ENCODE peak calls at places on chromosomes 6 and 20, in seven cellular contexts. Q, B, V, G, H, A and D are unnamed samples.

GRCh38 chr6:55668625-55669024 is 89.6 kb upstream of the HMGCLL1 start:
- DNase-seq in Q (no peak), B (no peak), V (no peak), G (peak), H (no peak), A (no peak), D (no peak)

GRCh38 chr20:61733216-61733615 is 332.5 kb downstream of the TAF4 start:
- DNase-seq in Q (no peak), B (no peak), V (no peak), G (no peak), H (no peak), A (no peak), D (no peak)

GRCh38 chr6:106223300-106223930 is 102.1 kb downstream of the ATG5 start:
- DNase-seq in Q (no peak), B (peak), V (peak), G (peak), H (peak), A (peak), D (peak)

GRCh38 chr20:63102720-63103375 is 96.1 kb upstream of the BHLHE23 start:
- DNase-seq in Q (peak), B (no peak), V (peak), G (peak), H (peak), A (no peak), D (peak)

GRCh38 chr6:24974182-24975171 is 38.7 kb upstream of the RIPOR2 start:
- DNase-seq in Q (no peak), B (no peak), V (no peak), G (peak), H (no peak), A (no peak), D (no peak)

GRCh38 chr20:45011108-45011526 is 44.8 kb downstream of the STK4 start:
- DNase-seq in Q (no peak), B (peak), V (peak), G (peak), H (peak), A (peak), D (peak)

GRCh38 chr20:34098570-34098969 is 13.5 kb downstream of the EIF2S2 start:
- DNase-seq in Q (no peak), B (no peak), V (no peak), G (no peak), H (no peak), A (no peak), D (no peak)

GRCh38 chr6:951782-952181 is 258.8 kb upstream of the EXOC2 start:
- DNase-seq in Q (no peak), B (no peak), V (no peak), G (no peak), H (no peak), A (no peak), D (no peak)

GRCh38 chr6:72374864-72375263 is 247.0 kb upstream of the KCNQ5 start:
- DNase-seq in Q (no peak), B (no peak), V (no peak), G (peak), H (no peak), A (no peak), D (peak)

GRCh38 chr20:64188682-64189529 is 24.7 kb downstream of the MYT1 start:
- DNase-seq in Q (peak), B (no peak), V (no peak), G (peak), H (peak), A (no peak), D (peak)

GRCh38 chr6:155045561-155046404 is 50.7 kb downstream of the TIAM2 start:
- DNase-seq in Q (no peak), B (no peak), V (no peak), G (no peak), H (no peak), A (no peak), D (no peak)

GRCh38 chr20:45817652-45818194 is 5.3 kb downstream of the UBE2C start:
- DNase-seq in Q (no peak), B (no peak), V (no peak), G (peak), H (peak), A (no peak), D (no peak)

GRCh38 chr6:53032853-53033252 is 32.4 kb upstream of the FBXO9 start:
- DNase-seq in Q (no peak), B (no peak), V (peak), G (no peak), H (peak), A (no peak), D (no peak)

GRCh38 chr6:118750143-118750542 is 98.8 kb upstream of the CEP85L start:
- DNase-seq in Q (no peak), B (no peak), V (no peak), G (peak), H (no peak), A (no peak), D (no peak)

GRCh38 chr6:25177629-25178028 is 101.5 kb upstream of the CARMIL1 start:
- DNase-seq in Q (no peak), B (no peak), V (no peak), G (no peak), H (no peak), A (no peak), D (no peak)

GRCh38 chr20:48583801-48584200 is 244.0 kb downstream of the PREX1 start:
- DNase-seq in Q (no peak), B (no peak), V (no peak), G (no peak), H (no peak), A (no peak), D (no peak)

GRCh38 chr20:35497780-35498189 is 31.7 kb downstream of the C20orf173 start:
- DNase-seq in Q (peak), B (no peak), V (peak), G (no peak), H (no peak), A (no peak), D (peak)

GRCh38 chr6:36769676-36770499 is 69.4 kb downstream of the CPNE5 start:
- DNase-seq in Q (no peak), B (peak), V (no peak), G (peak), H (peak), A (peak), D (no peak)

GRCh38 chr6:125995972-125996580 is 9.7 kb downstream of the TRMT11 start:
- DNase-seq in Q (peak), B (peak), V (peak), G (peak), H (peak), A (peak), D (peak)

GRCh38 chr6:39897699-39898098 is 36.6 kb downstream of the MOCS1 start:
- DNase-seq in Q (no peak), B (no peak), V (no peak), G (no peak), H (no peak), A (no peak), D (no peak)

GRCh38 chr6:53439556-53439955 is 90.8 kb upstream of the ELOVL5 start:
- DNase-seq in Q (no peak), B (no peak), V (no peak), G (peak), H (no peak), A (no peak), D (no peak)

GRCh38 chr6:108846628-108847027 is 1.6 kb upstream of the ARMC2 start:
- DNase-seq in Q (no peak), B (no peak), V (no peak), G (no peak), H (no peak), A (peak), D (no peak)

GRCh38 chr6:144181639-144182038 is 31.3 kb downstream of the STX11 start:
- DNase-seq in Q (no peak), B (no peak), V (no peak), G (no peak), H (peak), A (no peak), D (no peak)

GRCh38 chr20:642398-643174 is 10.4 kb downstream of the SRXN1 start:
- DNase-seq in Q (no peak), B (no peak), V (no peak), G (no peak), H (no peak), A (no peak), D (peak)

GRCh38 chr20:13788167-13788834 is 3.5 kb downstream of the NDUFAF5 start:
- DNase-seq in Q (no peak), B (peak), V (peak), G (peak), H (peak), A (peak), D (peak)
- TF ChIP-seq CTCF in Q (no peak), B (peak), V (peak), G (peak), H (peak), A (peak), D (peak)

GRCh38 chr6:100228437-100229424 is 234.7 kb upstream of the MCHR2 start:
- DNase-seq in Q (peak), B (peak), V (peak), G (peak), H (peak), A (peak), D (peak)
- TF ChIP-seq CTCF in Q (no peak), B (peak), V (no peak), G (peak), H (peak), A (peak), D (peak)

DNA sequence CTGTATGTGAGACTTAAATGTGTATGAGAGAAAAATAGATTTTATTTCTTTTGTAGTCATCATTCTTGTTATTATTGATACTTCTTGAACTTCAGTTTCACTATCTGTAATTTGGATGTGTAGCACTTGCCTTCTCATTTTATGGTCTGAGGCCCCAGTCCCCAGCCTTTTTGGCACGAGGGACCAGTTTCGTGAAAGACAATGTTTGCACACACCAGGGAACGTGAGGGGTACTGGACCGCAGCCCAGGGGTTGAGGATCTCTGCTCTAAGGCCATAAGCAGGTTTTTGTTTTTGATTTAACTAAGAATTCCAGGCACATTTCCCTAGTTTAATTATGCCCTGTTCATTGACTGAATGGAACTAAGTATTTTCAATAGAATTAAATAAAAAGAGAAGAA is 261.5 kb downstream of the BMP2 start:
- DNase-seq in Q (no peak), B (no peak), V (peak), G (no peak), H (no peak), A (no peak), D (no peak)
- TF ChIP-seq CTCF in Q (no peak), B (no peak), V (no peak), G (no peak), H (no peak), A (no peak), D (no peak)

DNA sequence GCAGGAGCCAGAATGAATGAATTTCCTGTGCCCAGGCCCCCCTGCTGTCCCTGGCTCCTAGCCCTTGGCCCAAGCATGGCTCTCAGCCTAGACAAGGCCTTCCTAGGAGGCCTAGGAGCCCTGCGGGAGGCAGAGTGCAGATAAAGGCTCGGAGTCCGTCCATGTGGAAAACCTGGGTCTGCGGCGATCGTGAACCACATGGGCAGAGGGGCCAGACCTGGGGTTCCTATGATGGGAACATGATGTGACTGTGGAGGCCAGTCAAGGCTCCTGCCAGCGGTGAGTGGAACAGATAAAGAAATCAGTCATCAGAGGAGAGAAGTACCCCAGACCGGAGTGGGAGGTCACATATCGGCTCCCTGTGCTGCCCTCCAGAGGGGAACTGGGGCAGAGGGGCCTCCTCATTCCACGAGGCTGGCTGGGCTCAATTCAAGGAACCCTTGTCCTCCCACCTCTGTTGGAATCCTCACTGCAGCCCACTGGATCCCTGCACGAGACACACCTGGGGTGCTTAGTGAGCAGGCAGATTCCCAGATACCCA is 5.8 kb upstream of the VSTM2L start:
- DNase-seq in Q (no peak), B (peak), V (no peak), G (peak), H (no peak), A (peak), D (peak)
- TF ChIP-seq CTCF in Q (no peak), B (peak), V (peak), G (peak), H (no peak), A (peak), D (peak)

GRCh38 chr6:116536216-116536621 is 9.3 kb downstream of the TRAPPC3L start:
- DNase-seq in Q (no peak), B (peak), V (no peak), G (peak), H (peak), A (peak), D (no peak)
- TF ChIP-seq CTCF in Q (peak), B (peak), V (peak), G (peak), H (peak), A (peak), D (peak)